ENCODE peak calls at places on chromosome 22, in ten cellular contexts. One of them, this sample, is unnamed.
A peak's percentile ranks its signal among the peaks of the same experiment; 100 is the strongest.

GRCh38 chr22:27895600-27895999 is 23.5 kb downstream of the PITPNB start:
- DNase-seq in HT-29: no peak
- DNase-seq in GM12865: peak; percentile 87
- DNase-seq in NCI-H446 treated with DMSO at 0.1 percent for 48 hours: no peak
- DNase-seq in NCI-H1092: no peak
- DNase-seq in NCI-H748 treated with DMSO at 0.1 percent for 48 hours: no peak
- DNase-seq in Calu3: no peak
- DNase-seq in neural progenitor cell: no peak
- DNase-seq in non-pigmented ciliary epithelial cell: no peak
- DNase-seq in kidney epithelial cell: no peak
- DNase-seq in this sample: no peak

GRCh38 chr22:37549704-37550059 is 10.6 kb upstream of the CDC42EP1 start:
- DNase-seq in NCI-H748 treated with DMSO at 0.1 percent for 48 hours: no peak
- DNase-seq in HT-29: peak; percentile 27
- DNase-seq in GM12865: no peak
- DNase-seq in NCI-H1092: peak; percentile 89
- DNase-seq in non-pigmented ciliary epithelial cell: no peak
- DNase-seq in neural progenitor cell: peak; percentile 40
- DNase-seq in kidney epithelial cell: no peak
- DNase-seq in Calu3: peak; percentile 72
- DNase-seq in NCI-H446 treated with DMSO at 0.1 percent for 48 hours: no peak
- DNase-seq in this sample: no peak

GRCh38 chr22:35477911-35478582 is 62.6 kb upstream of the RASD2 start:
- DNase-seq in GM12865: no peak
- DNase-seq in non-pigmented ciliary epithelial cell: no peak
- DNase-seq in kidney epithelial cell: peak; percentile 71
- DNase-seq in Calu3: peak; percentile 47
- DNase-seq in NCI-H748 treated with DMSO at 0.1 percent for 48 hours: peak; percentile 25
- DNase-seq in HT-29: peak; percentile 86
- DNase-seq in NCI-H446 treated with DMSO at 0.1 percent for 48 hours: peak; percentile 54
- DNase-seq in neural progenitor cell: no peak
- DNase-seq in NCI-H1092: peak; percentile 93
- DNase-seq in this sample: peak; percentile 61

GRCh38 chr22:20128902-20129746 is 2.5 kb upstream of the ZDHHC8 start:
- DNase-seq in GM12865: peak; percentile 41
- DNase-seq in neural progenitor cell: peak; percentile 50
- DNase-seq in non-pigmented ciliary epithelial cell: no peak
- DNase-seq in HT-29: peak; percentile 77
- DNase-seq in kidney epithelial cell: no peak
- DNase-seq in NCI-H1092: no peak
- DNase-seq in Calu3: peak; percentile 34
- DNase-seq in NCI-H748 treated with DMSO at 0.1 percent for 48 hours: no peak
- DNase-seq in NCI-H446 treated with DMSO at 0.1 percent for 48 hours: no peak
- DNase-seq in this sample: no peak

GRCh38 chr22:31867386-31868153 is 76.8 kb upstream of the YWHAH start:
- DNase-seq in Calu3: no peak
- DNase-seq in GM12865: no peak
- DNase-seq in HT-29: no peak
- DNase-seq in neural progenitor cell: no peak
- DNase-seq in NCI-H748 treated with DMSO at 0.1 percent for 48 hours: no peak
- DNase-seq in NCI-H1092: no peak
- DNase-seq in non-pigmented ciliary epithelial cell: no peak
- DNase-seq in kidney epithelial cell: no peak
- DNase-seq in NCI-H446 treated with DMSO at 0.1 percent for 48 hours: no peak
- DNase-seq in this sample: no peak

GRCh38 chr22:30655532-30655931 is 12.1 kb downstream of the DUSP18 start:
- DNase-seq in NCI-H748 treated with DMSO at 0.1 percent for 48 hours: no peak
- DNase-seq in non-pigmented ciliary epithelial cell: no peak
- DNase-seq in NCI-H446 treated with DMSO at 0.1 percent for 48 hours: no peak
- DNase-seq in GM12865: no peak
- DNase-seq in neural progenitor cell: no peak
- DNase-seq in HT-29: no peak
- DNase-seq in kidney epithelial cell: no peak
- DNase-seq in Calu3: no peak
- DNase-seq in NCI-H1092: no peak
- DNase-seq in this sample: no peak

GRCh38 chr22:35547993-35548761 is 7.5 kb downstream of the RASD2 start:
- DNase-seq in Calu3: no peak
- DNase-seq in HT-29: no peak
- DNase-seq in kidney epithelial cell: no peak
- DNase-seq in non-pigmented ciliary epithelial cell: no peak
- DNase-seq in neural progenitor cell: peak; percentile 56
- DNase-seq in GM12865: no peak
- DNase-seq in NCI-H1092: no peak
- DNase-seq in NCI-H446 treated with DMSO at 0.1 percent for 48 hours: no peak
- DNase-seq in NCI-H748 treated with DMSO at 0.1 percent for 48 hours: no peak
- DNase-seq in this sample: no peak

GRCh38 chr22:37330200-37331033 is 48.1 kb downstream of the CYTH4 start:
- DNase-seq in NCI-H1092: peak; percentile 80
- DNase-seq in neural progenitor cell: peak; percentile 98
- DNase-seq in NCI-H748 treated with DMSO at 0.1 percent for 48 hours: peak; percentile 13
- DNase-seq in non-pigmented ciliary epithelial cell: peak; percentile 63
- DNase-seq in GM12865: peak; percentile 82
- DNase-seq in HT-29: peak; percentile 86
- DNase-seq in NCI-H446 treated with DMSO at 0.1 percent for 48 hours: no peak
- DNase-seq in kidney epithelial cell: peak; percentile 86
- DNase-seq in Calu3: peak; percentile 92
- DNase-seq in this sample: no peak

GRCh38 chr22:42316988-42317387 is 46.5 kb upstream of the TCF20 start:
- DNase-seq in GM12865: peak; percentile 26
- DNase-seq in NCI-H1092: no peak
- DNase-seq in HT-29: peak; percentile 39
- DNase-seq in Calu3: peak; percentile 55
- DNase-seq in non-pigmented ciliary epithelial cell: no peak
- DNase-seq in neural progenitor cell: no peak
- DNase-seq in NCI-H446 treated with DMSO at 0.1 percent for 48 hours: peak; percentile 88
- DNase-seq in kidney epithelial cell: peak; percentile 14
- DNase-seq in NCI-H748 treated with DMSO at 0.1 percent for 48 hours: no peak
- DNase-seq in this sample: no peak

GRCh38 chr22:19879248-19879575 is 24.5 kb upstream of the GNB1L start:
- DNase-seq in GM12865: no peak
- DNase-seq in Calu3: no peak
- DNase-seq in NCI-H446 treated with DMSO at 0.1 percent for 48 hours: no peak
- DNase-seq in HT-29: no peak
- DNase-seq in NCI-H1092: no peak
- DNase-seq in non-pigmented ciliary epithelial cell: no peak
- DNase-seq in neural progenitor cell: no peak
- DNase-seq in NCI-H748 treated with DMSO at 0.1 percent for 48 hours: no peak
- DNase-seq in kidney epithelial cell: no peak
- DNase-seq in this sample: no peak

GRCh38 chr22:50581950-50582561 is 593 bp downstream of the CHKB start:
- DNase-seq in NCI-H748 treated with DMSO at 0.1 percent for 48 hours: no peak
- DNase-seq in neural progenitor cell: no peak
- DNase-seq in non-pigmented ciliary epithelial cell: no peak
- DNase-seq in kidney epithelial cell: no peak
- DNase-seq in NCI-H1092: no peak
- DNase-seq in HT-29: no peak
- DNase-seq in Calu3: no peak
- DNase-seq in NCI-H446 treated with DMSO at 0.1 percent for 48 hours: no peak
- DNase-seq in GM12865: peak; percentile 63
- DNase-seq in this sample: no peak

GRCh38 chr22:45689195-45689594 is 17.6 kb downstream of the ATXN10 start:
- DNase-seq in HT-29: no peak
- DNase-seq in NCI-H1092: no peak
- DNase-seq in Calu3: no peak
- DNase-seq in GM12865: no peak
- DNase-seq in non-pigmented ciliary epithelial cell: no peak
- DNase-seq in kidney epithelial cell: no peak
- DNase-seq in NCI-H748 treated with DMSO at 0.1 percent for 48 hours: no peak
- DNase-seq in NCI-H446 treated with DMSO at 0.1 percent for 48 hours: no peak
- DNase-seq in neural progenitor cell: no peak
- DNase-seq in this sample: no peak

GRCh38 chr22:46738642-46738960 is 549 bp upstream of the CERK start:
- DNase-seq in Calu3: no peak
- DNase-seq in GM12865: no peak
- DNase-seq in NCI-H748 treated with DMSO at 0.1 percent for 48 hours: no peak
- DNase-seq in non-pigmented ciliary epithelial cell: no peak
- DNase-seq in kidney epithelial cell: no peak
- DNase-seq in NCI-H446 treated with DMSO at 0.1 percent for 48 hours: no peak
- DNase-seq in HT-29: no peak
- DNase-seq in neural progenitor cell: peak; percentile 51
- DNase-seq in NCI-H1092: no peak
- DNase-seq in this sample: no peak

GRCh38 chr22:44116755-44117684 is 63.7 kb upstream of the PARVG start:
- DNase-seq in kidney epithelial cell: no peak
- DNase-seq in NCI-H748 treated with DMSO at 0.1 percent for 48 hours: no peak
- DNase-seq in HT-29: no peak
- DNase-seq in non-pigmented ciliary epithelial cell: no peak
- DNase-seq in NCI-H446 treated with DMSO at 0.1 percent for 48 hours: no peak
- DNase-seq in neural progenitor cell: no peak
- DNase-seq in GM12865: no peak
- DNase-seq in Calu3: no peak
- DNase-seq in NCI-H1092: no peak
- DNase-seq in this sample: no peak

GRCh38 chr22:44526431-44527115 is 28.5 kb upstream of the RTL6 start:
- DNase-seq in NCI-H748 treated with DMSO at 0.1 percent for 48 hours: peak; percentile 56
- DNase-seq in non-pigmented ciliary epithelial cell: no peak
- DNase-seq in NCI-H1092: peak; percentile 50
- DNase-seq in HT-29: no peak
- DNase-seq in NCI-H446 treated with DMSO at 0.1 percent for 48 hours: no peak
- DNase-seq in neural progenitor cell: no peak
- DNase-seq in kidney epithelial cell: no peak
- DNase-seq in GM12865: no peak
- DNase-seq in Calu3: no peak
- DNase-seq in this sample: peak; percentile 46

This sample was measured in NCI-H774.